ENCODE peak calls at places on chromosomes 11 and 22, in eight cellular contexts. N, M, A, L, R, P, Q and B are unnamed samples.

GRCh38 chr11:119629834-119630624 is 99.0 kb downstream of the NECTIN1 start:
- DNase-seq in N (no peak), M (no peak), A (no peak), L (no peak), R (no peak), P (no peak), Q (no peak), B (no peak)

GRCh38 chr11:102367364-102367763 is 20.4 kb downstream of the BIRC2 start:
- DNase-seq in N (no peak), M (no peak), A (peak), L (no peak), R (no peak), P (no peak), Q (peak), B (peak)

GRCh38 chr22:39428597-39429071 is 28.2 kb upstream of the MGAT3 start:
- DNase-seq in N (no peak), M (no peak), A (no peak), L (no peak), R (no peak), P (no peak), Q (no peak), B (no peak)

GRCh38 chr11:118406599-118407166 is 5.3 kb downstream of the ATP5MG start:
- DNase-seq in N (no peak), M (no peak), A (peak), L (no peak), R (no peak), P (no peak), Q (peak), B (no peak)

GRCh38 chr22:50507421-50507990 is at the start of gene LMF2:
- DNase-seq in N (peak), M (peak), A (no peak), L (peak), R (peak), P (peak), Q (peak), B (peak)

GRCh38 chr11:124754309-124754708 is 2.3 kb upstream of the VSIG2 start:
- DNase-seq in N (no peak), M (no peak), A (no peak), L (no peak), R (no peak), P (no peak), Q (no peak), B (no peak)

GRCh38 chr11:76849376-76849775 is 11.3 kb upstream of the ACER3 start:
- DNase-seq in N (no peak), M (no peak), A (no peak), L (no peak), R (no peak), P (no peak), Q (no peak), B (no peak)

GRCh38 chr22:26983311-26983710 is 325.9 kb downstream of the MIAT start:
- DNase-seq in N (no peak), M (no peak), A (no peak), L (no peak), R (no peak), P (no peak), Q (no peak), B (no peak)

GRCh38 chr11:6481924-6482275 is 599 bp downstream of the TIMM10B start:
- DNase-seq in N (no peak), M (no peak), A (no peak), L (no peak), R (no peak), P (no peak), Q (no peak), B (no peak)

GRCh38 chr22:20573176-20573829 is 65.9 kb downstream of the MED15 start:
- DNase-seq in N (no peak), M (no peak), A (peak), L (no peak), R (no peak), P (no peak), Q (no peak), B (no peak)

GRCh38 chr11:14376920-14377319 is 17.9 kb upstream of the RRAS2 start:
- DNase-seq in N (no peak), M (no peak), A (peak), L (no peak), R (no peak), P (no peak), Q (no peak), B (no peak)

GRCh38 chr11:102914238-102915043 is 39.7 kb upstream of the MMP12 start:
- DNase-seq in N (no peak), M (no peak), A (peak), L (peak), R (no peak), P (no peak), Q (no peak), B (peak)

GRCh38 chr22:27372969-27373670 is 428.4 kb downstream of the MN1 start:
- DNase-seq in N (no peak), M (no peak), A (no peak), L (peak), R (no peak), P (no peak), Q (peak), B (peak)

GRCh38 chr11:19769820-19770219 is 57.2 kb downstream of the NAV2 start:
- DNase-seq in N (no peak), M (no peak), A (peak), L (no peak), R (no peak), P (no peak), Q (no peak), B (no peak)

GRCh38 chr11:70548976-70549375 is 150.6 kb downstream of the CTTN start:
- DNase-seq in N (no peak), M (no peak), A (no peak), L (no peak), R (no peak), P (no peak), Q (no peak), B (no peak)

GRCh38 chr11:32713496-32713895 is 81.0 kb downstream of the CCDC73 start:
- DNase-seq in N (no peak), M (no peak), A (peak), L (peak), R (no peak), P (no peak), Q (no peak), B (no peak)

GRCh38 chr11:111978028-111978771 is 41.1 kb downstream of the DIXDC1 start:
- DNase-seq in N (no peak), M (no peak), A (peak), L (no peak), R (no peak), P (no peak), Q (no peak), B (peak)

GRCh38 chr22:43996170-43996980 is 27.7 kb upstream of the PARVB start:
- DNase-seq in N (peak), M (no peak), A (no peak), L (no peak), R (peak), P (peak), Q (no peak), B (no peak)

GRCh38 chr11:353315-353857 is 15.9 kb upstream of the B4GALNT4 start:
- DNase-seq in N (no peak), M (no peak), A (peak), L (peak), R (no peak), P (no peak), Q (no peak), B (no peak)

GRCh38 chr11:134139873-134140331 is 71.0 kb downstream of the JAM3 start:
- DNase-seq in N (peak), M (no peak), A (peak), L (peak), R (peak), P (no peak), Q (peak), B (peak)

GRCh38 chr22:23065495-23066122 is 4.7 kb upstream of the GNAZ start:
- DNase-seq in N (no peak), M (no peak), A (no peak), L (no peak), R (no peak), P (no peak), Q (no peak), B (no peak)

GRCh38 chr11:20387262-20388095 is at the start of gene PRMT3:
- DNase-seq in N (peak), M (peak), A (peak), L (peak), R (peak), P (peak), Q (peak), B (peak)

GRCh38 chr11:74702383-74703007 is 28.7 kb downstream of the CHRDL2 start:
- DNase-seq in N (peak), M (peak), A (peak), L (peak), R (peak), P (peak), Q (peak), B (peak)

GRCh38 chr11:1153951-1154487 is 3.7 kb upstream of the MUC5AC start:
- DNase-seq in N (no peak), M (no peak), A (peak), L (peak), R (no peak), P (no peak), Q (no peak), B (no peak)

GRCh38 chr11:2929880-2930704 is 872 bp upstream of the PHLDA2 start:
- DNase-seq in N (no peak), M (no peak), A (peak), L (peak), R (peak), P (no peak), Q (peak), B (no peak)

GRCh38 chr22:30301995-30302809 is 12.9 kb upstream of the CASTOR1 start:
- DNase-seq in N (no peak), M (no peak), A (peak), L (peak), R (no peak), P (no peak), Q (no peak), B (no peak)

GRCh38 chr11:131745405-131745804 is 375.0 kb downstream of the NTM start:
- DNase-seq in N (no peak), M (no peak), A (peak), L (no peak), R (no peak), P (no peak), Q (no peak), B (no peak)

GRCh38 chr11:8730697-8731020 is 48.1 kb downstream of the RPL27A start:
- DNase-seq in N (no peak), M (no peak), A (no peak), L (no peak), R (no peak), P (no peak), Q (no peak), B (no peak)

GRCh38 chr11:69490516-69490915 is 9.1 kb downstream of the LINC01488 start:
- DNase-seq in N (no peak), M (no peak), A (no peak), L (no peak), R (no peak), P (no peak), Q (no peak), B (no peak)

GRCh38 chr22:26466196-26466595 is 17.4 kb downstream of the HPS4 start:
- DNase-seq in N (no peak), M (no peak), A (no peak), L (no peak), R (no peak), P (no peak), Q (no peak), B (no peak)

GRCh38 chr11:74233683-74234082 is 62.6 kb downstream of the PPME1 start:
- DNase-seq in N (no peak), M (no peak), A (no peak), L (no peak), R (no peak), P (no peak), Q (no peak), B (no peak)

GRCh38 chr11:125170406-125171031 is 6.0 kb downstream of the PKNOX2 start:
- DNase-seq in N (no peak), M (no peak), A (peak), L (no peak), R (no peak), P (no peak), Q (no peak), B (no peak)